ENCODE peak calls at places on chromosomes 1 and 21, in seven cellular contexts. W, U, N, X, I, S and L are unnamed samples.

GRCh38 chr1:115530407-115530806 is 111.4 kb upstream of the VANGL1 start:
- DNase-seq in X (no peak), S (no peak), U (peak), W (no peak), I (peak), N (no peak), L (no peak)

GRCh38 chr21:34046917-34047316 is 26.5 kb upstream of the MRPS6 start:
- DNase-seq in X (no peak), I (no peak), U (no peak), S (no peak), W (no peak), N (no peak), L (no peak)

GRCh38 chr1:165773324-165773965 is 4.8 kb upstream of the TMCO1 start:
- DNase-seq in N (no peak), X (no peak), U (no peak), S (no peak), I (peak), W (no peak), L (peak)

GRCh38 chr1:238628130-238628529 is 737.4 kb upstream of the ZP4 start:
- DNase-seq in I (no peak), X (no peak), U (no peak), N (no peak), W (no peak), S (no peak), L (no peak)

GRCh38 chr1:11537854-11538591 is 59.1 kb downstream of the DISP3 start:
- DNase-seq in U (no peak), X (no peak), S (no peak), N (no peak), W (no peak), I (no peak), L (no peak)

GRCh38 chr1:115319706-115320105 is 18.3 kb downstream of the NGF start:
- DNase-seq in S (no peak), X (no peak), N (no peak), I (no peak), U (no peak), W (no peak), L (no peak)

GRCh38 chr1:94350350-94350924 is 67.8 kb upstream of the ABCD3 start:
- DNase-seq in I (no peak), N (no peak), X (no peak), W (no peak), S (no peak), U (no peak), L (no peak)

GRCh38 chr1:5515501-5515900 is 476.7 kb downstream of the NPHP4 start:
- DNase-seq in N (no peak), X (no peak), I (no peak), S (no peak), W (no peak), U (no peak), L (no peak)

GRCh38 chr1:110581637-110582036 is 24.5 kb downstream of the KCNA2 start:
- DNase-seq in X (no peak), N (no peak), I (no peak), S (no peak), U (no peak), W (no peak), L (no peak)

GRCh38 chr1:12529640-12530174 is 88.3 kb downstream of the DHRS3 start:
- DNase-seq in N (peak), S (no peak), W (peak), U (no peak), I (no peak), X (no peak), L (no peak)

GRCh38 chr21:42834730-42835191 is 44.6 kb downstream of the WDR4 start:
- DNase-seq in S (no peak), W (no peak), I (no peak), X (no peak), N (peak), U (no peak), L (no peak)

GRCh38 chr1:3312310-3312734 is 142.1 kb upstream of the ARHGEF16 start:
- DNase-seq in U (no peak), I (no peak), S (no peak), N (no peak), W (no peak), X (no peak), L (no peak)

DNA sequence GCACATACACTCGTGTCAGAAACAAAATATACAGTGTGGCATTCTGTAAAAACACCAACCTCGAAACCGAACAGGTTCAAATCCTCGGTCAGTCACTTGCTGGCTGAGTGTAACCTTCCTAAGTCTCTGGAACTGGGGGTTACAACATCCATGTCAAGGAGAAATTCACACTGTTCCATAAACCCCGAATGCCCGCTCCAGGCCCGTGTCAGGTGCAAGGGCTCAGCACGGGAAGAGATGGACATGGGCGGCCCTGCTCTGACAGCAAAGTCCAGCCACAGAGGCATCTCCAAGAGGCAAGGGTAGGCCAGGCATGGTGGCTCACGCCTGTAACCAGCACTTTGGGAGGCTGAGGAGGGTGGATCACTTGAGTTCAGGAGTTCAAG is 79.5 kb downstream of the SLC66A1 start:
- DNase-seq in W (no peak), X (no peak), U (no peak), N (no peak), I (no peak), S (no peak), L (no peak)
- TF ChIP-seq CTCF in W (no peak), X (peak), U (no peak), N (peak), I (no peak), S (no peak), L (peak)

DNA sequence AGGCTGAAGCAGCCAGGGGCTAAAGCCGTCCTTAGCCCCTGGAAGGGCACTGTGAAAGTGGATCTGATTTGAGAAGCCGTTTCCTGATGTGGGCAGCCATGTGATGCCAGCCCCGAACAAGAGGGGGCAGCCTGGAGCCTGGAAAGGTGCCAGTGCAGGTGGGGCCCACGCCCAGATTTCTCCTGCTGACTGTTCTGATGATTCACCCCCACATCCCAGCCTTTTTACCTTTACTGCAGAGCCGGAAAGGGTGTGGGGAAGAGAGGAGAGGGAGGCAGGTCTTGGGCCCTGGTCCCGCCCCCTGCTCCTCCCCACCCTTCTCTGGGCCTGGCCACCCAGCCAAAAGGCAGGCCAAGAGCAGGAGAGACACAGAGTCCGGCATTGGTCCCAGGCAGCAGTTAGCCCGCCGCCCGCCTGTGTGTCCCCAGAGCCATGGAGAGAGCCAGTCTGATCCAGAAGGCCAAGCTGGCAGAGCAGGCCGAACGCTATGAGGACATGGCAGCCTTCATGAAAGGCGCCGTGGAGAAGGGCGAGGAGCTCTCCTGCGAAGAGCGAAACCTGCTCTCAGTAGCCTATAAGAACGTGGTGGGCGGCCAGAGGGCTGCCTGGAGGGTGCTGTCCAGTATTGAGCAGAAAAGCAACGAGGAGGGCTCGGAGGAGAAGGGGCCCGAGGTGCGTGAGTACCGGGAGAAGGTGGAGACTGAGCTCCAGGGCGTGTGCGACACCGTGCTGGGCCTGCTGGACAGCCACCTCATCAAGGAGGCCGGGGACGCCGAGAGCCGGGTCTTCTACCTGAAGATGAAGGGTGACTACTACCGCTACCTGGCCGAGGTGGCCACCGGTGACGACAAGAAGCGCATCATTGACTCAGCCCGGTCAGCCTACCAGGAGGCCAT is at the start of gene SFN:
- DNase-seq in X (no peak), U (no peak), W (peak), N (peak), I (no peak), S (peak), L (peak)
- TF ChIP-seq CTCF in X (no peak), U (peak), W (peak), N (peak), I (peak), S (peak), L (peak)

DNA sequence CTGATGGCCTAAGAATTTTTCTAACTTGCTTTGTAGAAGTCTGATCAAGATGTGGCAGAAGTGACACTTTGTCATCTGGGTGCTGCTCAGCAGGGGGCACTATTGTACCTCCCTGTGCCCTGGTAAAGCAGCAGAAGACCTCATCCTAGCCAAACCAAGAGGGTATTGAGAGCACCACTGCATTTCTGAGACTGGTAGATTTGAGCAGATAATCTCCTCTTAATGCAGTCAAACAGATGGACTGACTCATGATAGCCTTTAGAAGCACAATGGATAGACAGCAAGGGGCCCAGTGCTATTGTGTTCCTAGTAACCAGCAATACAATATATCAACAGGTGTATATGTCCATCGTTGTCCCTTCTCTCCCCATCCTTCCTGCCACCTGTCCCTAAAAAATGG is 5.7 kb downstream of the TPM3 start:
- DNase-seq in U (peak), W (peak), I (peak), S (no peak), N (peak), X (peak), L (no peak)
- TF ChIP-seq CTCF in U (peak), W (peak), I (peak), S (no peak), N (peak), X (peak), L (peak)

GRCh38 chr21:24076179-24076578 is 1531.1 kb downstream of the MRPL39 start:
- DNase-seq in I (no peak), N (no peak), W (no peak), U (no peak), S (no peak), X (no peak), L (no peak)
- TF ChIP-seq CTCF in I (no peak), N (no peak), W (no peak), U (no peak), S (no peak), X (no peak), L (no peak)

DNA sequence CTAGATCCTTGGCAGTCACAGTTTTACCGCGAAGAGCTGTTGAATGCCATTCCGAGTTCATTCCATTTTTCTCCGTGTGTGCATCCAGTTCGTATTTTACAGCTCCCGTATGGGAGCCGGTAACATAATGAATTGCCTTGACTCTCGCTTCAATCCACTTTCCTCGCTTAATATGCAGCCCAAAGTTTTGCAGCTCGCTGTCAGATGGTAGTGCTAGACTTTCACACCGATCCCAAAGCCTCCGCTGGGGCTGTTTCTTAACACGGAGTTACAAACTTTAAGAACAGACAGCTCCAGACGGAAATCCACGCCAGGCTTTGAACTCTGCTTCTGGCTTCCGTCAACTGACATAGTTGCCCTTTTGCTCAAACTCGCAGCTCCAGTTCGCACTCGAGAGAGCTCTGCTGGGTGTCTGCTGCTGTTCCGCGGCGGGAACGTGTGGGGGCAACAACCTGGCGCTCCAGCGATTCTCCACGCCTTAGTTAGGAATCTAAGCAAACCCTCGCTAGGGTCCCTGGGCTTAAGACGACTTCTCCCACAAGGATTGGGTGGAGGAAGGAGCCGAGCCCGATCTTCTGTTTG is 3.5 kb upstream of the ARID1A start:
- DNase-seq in X (peak), S (peak), W (peak), N (peak), I (peak), U (peak), L (peak)
- TF ChIP-seq CTCF in X (no peak), S (peak), W (peak), N (no peak), I (peak), U (peak), L (peak)

GRCh38 chr1:25567710-25568089 is 24.3 kb downstream of the LDLRAP1 start:
- DNase-seq in N (no peak), S (no peak), W (no peak), U (no peak), I (no peak), X (no peak), L (no peak)

GRCh38 chr1:25565626-25566025 is 22.2 kb downstream of the LDLRAP1 start:
- DNase-seq in W (no peak), U (no peak), I (no peak), N (no peak), X (no peak), S (no peak), L (no peak)

GRCh38 chr1:25568090-25568833 is 24.9 kb downstream of the LDLRAP1 start:
- DNase-seq in N (no peak), I (peak), U (no peak), X (no peak), W (no peak), S (no peak), L (peak)

GRCh38 chr1:25566186-25566729 is 22.9 kb downstream of the LDLRAP1 start:
- DNase-seq in W (no peak), U (no peak), S (no peak), X (no peak), N (no peak), I (no peak), L (no peak)

GRCh38 chr1:25566730-25567341 is 23.4 kb downstream of the LDLRAP1 start:
- DNase-seq in U (no peak), N (no peak), X (peak), S (no peak), I (peak), W (peak), L (no peak)
- TF ChIP-seq CTCF in U (no peak), N (no peak), X (no peak), S (no peak), I (peak), W (no peak), L (no peak)

DNA sequence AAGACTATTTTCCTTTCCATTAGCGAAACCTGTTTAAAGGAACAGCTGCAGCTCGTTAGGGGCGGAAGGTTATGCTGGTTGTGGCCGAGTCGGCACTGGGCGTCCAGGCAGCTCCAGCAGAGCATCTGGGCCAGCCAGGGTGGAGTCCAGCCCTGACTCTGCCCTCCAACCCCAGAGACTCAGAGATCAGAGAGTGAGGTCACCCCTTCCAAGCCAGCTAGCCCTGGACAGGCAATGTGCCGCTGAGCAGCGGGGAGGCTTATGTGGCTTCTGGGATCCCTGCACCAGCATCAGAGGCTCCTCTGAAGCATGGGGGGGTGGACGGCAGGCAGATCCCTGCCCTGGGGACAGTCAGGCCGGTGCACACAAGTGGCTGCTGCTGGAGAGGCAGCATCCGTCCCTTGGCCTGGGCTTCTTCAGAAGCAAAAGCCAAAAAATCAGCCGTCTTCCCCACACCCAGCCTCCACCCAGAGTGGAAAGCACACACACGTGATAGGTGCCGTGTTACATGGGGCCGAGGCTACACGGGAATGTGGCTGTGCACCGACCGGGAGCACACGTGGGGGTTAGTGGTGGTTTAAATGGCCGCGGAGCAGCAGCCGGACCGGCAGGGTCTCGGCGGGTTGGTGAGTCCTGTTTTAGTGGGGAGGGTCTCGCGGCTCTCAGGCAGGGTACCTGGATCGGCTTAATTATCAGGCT is 30.1 kb downstream of the SLC66A1 start:
- DNase-seq in U (no peak), N (no peak), I (peak), X (peak), S (no peak), W (no peak), L (no peak)
- TF ChIP-seq CTCF in U (no peak), N (no peak), I (no peak), X (no peak), S (no peak), W (no peak), L (no peak)

DNA sequence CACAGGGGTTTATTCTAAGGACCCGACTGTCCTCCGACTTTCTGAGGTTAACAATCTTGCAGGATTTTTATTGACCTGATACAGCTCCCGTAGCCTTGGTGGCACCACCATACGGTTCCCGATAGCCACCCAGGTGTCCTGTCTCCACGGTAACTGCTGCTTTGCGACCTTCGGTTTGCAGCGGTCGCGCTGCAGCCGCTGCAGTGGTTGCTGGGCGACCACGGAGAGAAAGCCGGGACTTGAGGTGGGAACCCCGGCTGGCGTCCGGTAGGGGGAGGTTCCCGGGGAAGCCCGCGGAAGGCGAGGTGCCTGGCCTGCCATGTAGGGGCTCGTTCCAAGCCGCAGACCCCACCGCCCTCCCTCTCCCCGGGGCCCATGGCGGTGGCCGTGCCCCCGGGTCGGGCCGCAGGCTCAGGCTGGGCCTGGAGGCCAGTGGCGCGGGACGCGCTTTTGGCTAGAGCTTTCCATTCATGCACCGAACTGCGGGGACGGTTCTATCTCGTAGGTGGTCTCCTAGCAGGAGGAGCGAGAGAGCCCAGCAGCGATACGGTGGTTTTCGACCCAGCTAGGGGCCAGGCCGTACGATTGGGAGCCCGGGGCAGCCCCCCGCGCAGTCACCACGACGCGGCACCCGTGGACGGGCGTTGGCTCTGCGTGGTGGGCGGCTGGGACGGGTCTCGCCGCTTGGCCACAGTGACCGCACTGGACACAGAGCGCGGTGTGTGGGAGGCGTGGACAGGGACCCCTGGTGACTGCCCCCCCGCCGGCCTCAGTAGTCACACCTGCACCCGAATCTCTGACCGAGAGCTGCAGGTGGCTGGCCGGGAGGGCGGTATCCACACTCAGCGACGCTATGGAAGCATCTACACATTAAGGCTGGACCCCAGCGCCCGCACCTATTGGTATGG is at the start of gene KLHDC9:
- DNase-seq in U (peak), I (peak), X (peak), W (peak), S (peak), N (peak), L (peak)
- TF ChIP-seq CTCF in U (no peak), I (no peak), X (no peak), W (no peak), S (peak), N (no peak), L (no peak)

GRCh38 chr1:220747426-220748090 is 564 bp upstream of the MTARC2 start:
- DNase-seq in S (no peak), U (no peak), W (no peak), I (no peak), X (no peak), N (no peak), L (no peak)
- TF ChIP-seq CTCF in S (no peak), U (no peak), W (no peak), I (no peak), X (no peak), N (no peak), L (no peak)

DNA sequence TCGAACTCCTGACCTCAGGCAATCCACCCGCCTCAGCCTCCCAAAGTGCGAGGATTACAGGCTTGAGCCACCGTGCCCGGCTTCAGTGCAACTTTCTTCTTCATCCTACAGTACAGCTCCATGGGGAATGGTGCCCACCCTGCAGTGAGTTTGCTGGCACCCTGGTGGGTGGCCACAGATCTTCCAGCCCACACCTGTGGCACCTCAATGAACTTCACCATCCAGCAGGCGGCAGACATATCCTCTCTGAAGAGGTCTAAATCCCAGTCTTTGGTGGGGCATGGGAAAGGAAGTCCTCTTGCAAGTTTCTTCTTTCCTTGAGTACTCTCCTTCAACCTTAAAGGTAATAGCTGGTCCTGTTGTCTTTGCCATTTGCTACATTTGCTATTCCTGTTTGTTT is 18.1 kb upstream of the ZBTB8A start:
- DNase-seq in X (no peak), W (no peak), N (no peak), S (no peak), I (no peak), U (no peak), L (no peak)
- TF ChIP-seq CTCF in X (no peak), W (no peak), N (no peak), S (no peak), I (peak), U (no peak), L (no peak)